ENCODE peak calls at places on chromosomes 7 and 10, in five cellular contexts. B is CD8-positive, alpha-beta T cell; O is heart right ventricle; C is heart left ventricle; U is uterus. M is an unnamed sample.

GRCh38 chr10:132684164-132684891 is 101.6 kb downstream of the NKX6-2 start:
- DNase-seq in U (no peak), O (no peak), C (no peak), B (peak; percentile 56), M (peak; percentile 11)

GRCh38 chr7:64308019-64308275 is 5.8 kb upstream of the ZNF736 start:
- DNase-seq in C (no peak), B (no peak), U (no peak), O (no peak), M (no peak)

GRCh38 chr10:44325878-44326277 is 59.0 kb downstream of the CXCL12 start:
- DNase-seq in B (no peak), O (no peak), U (peak; percentile 29), C (no peak), M (no peak)

GRCh38 chr10:88715517-88715916 is 9.5 kb downstream of the LIPK start:
- DNase-seq in O (no peak), B (no peak), C (no peak), U (no peak), M (no peak)

GRCh38 chr10:30359373-30360206 is 10.5 kb upstream of the MTPAP start:
- DNase-seq in C (peak; percentile 62), U (no peak), B (peak; percentile 72), O (peak; percentile 34), M (peak; percentile 50)

GRCh38 chr10:10222288-10222945 is 795.3 kb upstream of the CELF2 start:
- DNase-seq in B (no peak), O (no peak), U (no peak), C (no peak), M (no peak)

GRCh38 chr7:128120976-128121490 is 89.8 kb upstream of the LRRC4 start:
- DNase-seq in C (no peak), B (no peak), U (no peak), O (no peak), M (no peak)

GRCh38 chr7:128357366-128357662 is 4.2 kb downstream of the PRRT4 start:
- DNase-seq in C (peak; percentile 69), O (peak; percentile 57), B (no peak), U (no peak), M (no peak)

GRCh38 chr7:46871516-46871915 is 710.4 kb downstream of the TNS3 start:
- DNase-seq in C (no peak), B (no peak), U (no peak), O (no peak), M (no peak)

GRCh38 chr7:1747004-1747801 is 77.1 kb downstream of the ELFN1 start:
- DNase-seq in U (no peak), O (no peak), B (no peak), C (no peak), M (no peak)

GRCh38 chr10:43665054-43665453 is 16.4 kb upstream of the ZNF32 start:
- DNase-seq in O (no peak), B (no peak), U (no peak), C (no peak), M (no peak)

GRCh38 chr10:97475936-97476594 is 22.2 kb downstream of the MMS19 start:
- DNase-seq in B (no peak), O (no peak), U (no peak), C (no peak), M (no peak)

GRCh38 chr10:96765406-96766240 is 45.3 kb upstream of the PIK3AP1 start:
- DNase-seq in O (peak; percentile 48), C (peak; percentile 57), B (peak; percentile 82), U (peak; percentile 20), M (peak; percentile 77)

GRCh38 chr10:124671486-124672075 is 72.6 kb downstream of the FAM53B start:
- DNase-seq in O (peak; percentile 67), B (no peak), C (peak; percentile 81), U (no peak), M (peak; percentile 70)

GRCh38 chr10:12420530-12421117 is 71.3 kb downstream of the CAMK1D start:
- DNase-seq in B (no peak), C (no peak), U (no peak), O (no peak), M (no peak)

GRCh38 chr10:69568472-69569143 is 4.6 kb downstream of the NEUROG3 start:
- DNase-seq in U (no peak), C (no peak), B (no peak), O (no peak), M (no peak)

DNA sequence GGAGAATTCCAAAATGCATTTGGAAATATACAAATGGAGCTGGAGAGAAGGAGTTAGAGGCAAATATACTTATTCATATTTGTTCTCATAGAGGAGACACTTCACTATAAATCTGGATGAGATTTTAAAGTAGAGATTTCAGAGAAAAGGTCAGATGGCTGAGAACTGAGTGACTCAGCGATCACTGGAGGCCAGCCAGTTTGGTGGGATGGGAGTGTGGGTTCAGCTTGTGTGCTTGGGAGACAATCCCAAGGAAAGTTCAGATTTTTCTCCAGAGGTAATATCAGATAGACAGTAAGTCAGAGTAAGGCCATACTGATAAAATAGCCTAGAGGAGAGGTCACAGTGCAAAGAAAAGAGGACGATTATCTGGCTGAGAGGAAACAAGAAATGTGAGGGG is 66.9 kb downstream of the MDFIC start:
- DNase-seq in C (peak; percentile 62), B (no peak), U (peak; percentile 71), O (peak; percentile 54), M (peak; percentile 64)
- H3K27ac ChIP-seq in C (peak overlapping the region; percentile 69), B (no peak overlapping the region), U (peak overlapping the region; percentile 39), O (peak overlapping the region; percentile 62), M (no peak overlapping the region)

GRCh38 chr10:60186315-60187071 is 203.2 kb downstream of the ANK3 start:
- DNase-seq in U (no peak), C (peak; percentile 80), B (no peak), O (peak; percentile 60), M (no peak)
- H3K27ac ChIP-seq in U (no peak overlapping the region), C (no peak overlapping the region), B (no peak overlapping the region), O (peak overlapping the region; percentile 41), M (no peak overlapping the region)

DNA sequence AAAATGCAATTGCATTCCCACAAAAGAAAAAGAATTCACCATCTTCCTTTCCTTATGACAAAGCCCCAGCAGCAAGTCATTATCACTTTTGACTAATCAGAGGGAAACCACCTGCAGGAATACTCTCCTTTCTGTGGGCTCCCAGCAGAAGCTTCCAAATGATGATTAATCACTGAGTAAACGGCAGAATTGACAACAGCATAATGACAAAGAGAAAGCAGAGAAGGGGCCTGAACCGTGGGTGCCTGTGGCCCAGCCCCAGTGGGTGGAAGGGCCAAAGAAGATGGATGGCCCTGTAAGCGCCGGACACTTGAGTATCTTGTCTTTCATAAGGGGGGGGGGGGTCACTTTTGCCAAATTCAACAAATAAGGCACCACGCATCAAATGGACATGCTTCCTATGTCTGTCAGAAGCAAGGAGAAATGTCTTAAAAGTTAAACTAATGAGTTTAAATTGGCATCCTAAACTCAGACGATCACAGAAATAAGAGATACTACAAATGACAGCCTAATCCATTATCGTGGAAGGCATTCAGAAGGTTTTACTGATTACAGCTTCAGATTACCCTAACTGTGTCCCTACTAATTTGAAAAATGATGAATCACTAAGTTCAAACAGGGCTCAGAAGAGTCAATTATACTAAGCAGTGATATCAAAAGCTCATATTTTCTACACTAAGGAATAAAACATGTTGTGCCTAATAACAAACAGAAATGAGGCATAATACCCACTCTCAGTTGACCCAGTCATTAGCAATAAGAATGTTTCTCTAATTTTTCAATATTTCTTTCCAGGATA is 152.2 kb upstream of the NRBF2 start:
- DNase-seq in U (no peak), O (no peak), B (no peak), C (no peak), M (no peak)
- H3K27ac ChIP-seq in U (no peak overlapping the region), O (no peak overlapping the region), B (no peak overlapping the region), C (no peak overlapping the region), M (no peak overlapping the region)

GRCh38 chr7:22859676-22860290 is 37.1 kb upstream of the TOMM7 start:
- DNase-seq in C (no peak), O (no peak), B (no peak), U (no peak), M (no peak)
- H3K27ac ChIP-seq in C (peak overlapping the region; percentile 62), O (peak overlapping the region; percentile 6), B (no peak overlapping the region), U (peak overlapping the region; percentile 79), M (peak overlapping the region; percentile 97)

DNA sequence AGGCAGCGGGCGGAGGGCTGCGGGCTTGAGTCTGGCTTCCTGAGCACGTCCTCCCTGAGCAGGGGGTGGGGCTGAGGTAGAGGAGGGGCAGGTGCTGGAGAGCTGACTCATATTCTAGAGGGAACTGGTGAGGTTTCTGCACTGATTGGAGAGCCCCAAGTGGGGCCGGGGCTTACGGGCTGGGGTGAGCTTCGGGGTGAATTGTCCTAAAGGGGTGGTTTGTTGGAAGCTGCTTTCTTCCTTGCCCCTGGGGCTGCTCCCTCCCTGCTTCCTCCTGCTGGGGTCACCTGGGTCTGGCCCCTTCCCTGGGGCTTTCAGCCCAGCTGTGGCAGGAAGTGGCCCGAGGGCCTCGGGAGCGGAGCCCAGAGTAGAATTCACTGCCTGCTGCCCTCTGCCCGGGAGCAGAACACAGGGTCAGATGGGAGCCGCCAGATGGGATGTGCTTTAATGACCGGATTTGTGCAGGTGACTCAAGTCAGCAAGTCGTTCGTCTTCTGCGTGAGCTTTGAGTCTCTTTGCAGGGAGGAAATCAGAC is 48.6 kb downstream of the FAM20C start:
- DNase-seq in U (no peak), C (no peak), B (no peak), O (no peak), M (no peak)
- H3K27ac ChIP-seq in U (no peak overlapping the region), C (no peak overlapping the region), B (no peak overlapping the region), O (no peak overlapping the region), M (no peak overlapping the region)

DNA sequence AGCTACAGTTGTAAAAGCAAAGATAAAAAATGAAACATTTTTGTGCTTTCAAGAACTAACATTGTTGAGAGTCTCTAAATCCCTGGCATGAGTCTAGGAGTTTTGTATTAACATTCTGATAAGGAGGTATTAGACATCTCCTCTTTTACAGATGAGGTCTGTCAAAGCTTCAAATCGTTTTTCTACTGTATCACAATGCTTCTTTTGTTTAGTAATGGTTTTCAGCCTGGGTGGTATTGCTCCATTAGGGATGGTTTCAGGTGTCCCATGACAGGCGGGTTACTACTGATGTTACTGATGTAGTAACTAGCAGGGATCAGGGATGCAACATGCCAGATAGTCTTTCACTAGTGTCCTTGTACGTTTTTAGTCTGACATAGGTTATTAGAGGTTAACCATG is 27.4 kb downstream of the STAM start:
- DNase-seq in B (no peak), O (no peak), U (no peak), C (no peak), M (no peak)
- H3K27ac ChIP-seq in B (no peak overlapping the region), O (no peak overlapping the region), U (no peak overlapping the region), C (no peak overlapping the region), M (peak overlapping the region; percentile 78)

GRCh38 chr10:71220689-71221540 is 8.5 kb downstream of the UNC5B start:
- DNase-seq in B (no peak), U (no peak), C (no peak), O (no peak), M (no peak)
- H3K27ac ChIP-seq in B (no peak overlapping the region), U (no peak overlapping the region), C (no peak overlapping the region), O (no peak overlapping the region), M (no peak overlapping the region)

M was measured in psoas muscle.